ENCODE peak calls at places on chromosomes 3 and 15, in nine cellular contexts. H is NCI-H1436 treated with DMSO at 0.1 percent for 48 hours; Y is heart right ventricle; C is NCI-H345; N is T-helper 17 cell; L is posterior cingulate gyrus; R is AG04449; S is stimulated activated CD8-positive, alpha-beta memory T cell treated with anti-CD3 and anti-CD28 coated beads, Interleukin-12 subunit alpha, Interleukin-12 subunit beta, amount 100 ng/mL, for 4 hours; I is substantia nigra. U is an unnamed sample.

GRCh38 chr15:64640146-64640868 is 135.1 kb downstream of the RBPMS2 start:
- DNase-seq in H (no peak), I (no peak), Y (no peak), N (no peak), L (no peak), R (no peak), C (no peak), S (no peak), U (no peak)

GRCh38 chr15:99504071-99504822 is 61.5 kb upstream of the MEF2A start:
- DNase-seq in H (no peak), Y (no peak), R (no peak), L (no peak), S (no peak), N (no peak), I (no peak), C (no peak), U (no peak)

GRCh38 chr15:49901867-49902775 is 216.9 kb downstream of the ATP8B4 start:
- DNase-seq in Y (no peak), C (no peak), R (no peak), I (no peak), L (no peak), H (no peak), S (no peak), N (no peak), U (no peak)

GRCh38 chr3:66260431-66260830 is 39.6 kb downstream of the SLC25A26 start:
- DNase-seq in C (no peak), H (no peak), N (no peak), S (no peak), Y (no peak), I (no peak), R (no peak), L (no peak), U (no peak)

GRCh38 chr15:98865397-98866339 is 141.9 kb downstream of the PGPEP1L start:
- DNase-seq in H (no peak), R (no peak), S (peak), I (no peak), Y (peak), L (peak), C (peak), N (peak), U (peak)

GRCh38 chr3:138856799-138857198 is 22.1 kb upstream of the PIK3CB start:
- DNase-seq in C (no peak), R (no peak), H (no peak), L (no peak), I (no peak), S (no peak), Y (no peak), N (no peak), U (no peak)

GRCh38 chr15:41292521-41292920 is 39.9 kb downstream of the OIP5 start:
- DNase-seq in S (no peak), N (no peak), R (no peak), I (no peak), H (no peak), C (no peak), L (no peak), Y (no peak), U (no peak)

GRCh38 chr3:26920579-26920978 is 298.0 kb downstream of the LRRC3B start:
- DNase-seq in C (peak), I (no peak), R (no peak), L (no peak), Y (no peak), N (no peak), H (no peak), S (no peak), U (no peak)

GRCh38 chr3:113439576-113439975 is 1.7 kb downstream of the CFAP44 start:
- DNase-seq in L (no peak), H (no peak), N (no peak), I (no peak), Y (no peak), R (no peak), S (no peak), C (no peak), U (no peak)

GRCh38 chr3:139557041-139557440 is 17.5 kb upstream of the RBP1 start:
- DNase-seq in H (no peak), R (no peak), N (no peak), Y (no peak), C (no peak), L (no peak), S (no peak), I (no peak), U (no peak)

GRCh38 chr3:73508330-73508954 is 116.3 kb downstream of the PDZRN3 start:
- DNase-seq in Y (no peak), H (no peak), I (no peak), L (no peak), N (no peak), R (no peak), C (peak), S (no peak), U (no peak)

GRCh38 chr3:45343947-45344346 is 44.4 kb upstream of the LARS2 start:
- DNase-seq in N (no peak), H (no peak), S (no peak), I (no peak), L (no peak), C (no peak), R (no peak), Y (no peak), U (no peak)

GRCh38 chr3:134663646-134664456 is 13.0 kb upstream of the KY start:
- DNase-seq in C (no peak), N (no peak), S (no peak), I (no peak), H (no peak), Y (no peak), R (no peak), L (no peak), U (no peak)

GRCh38 chr3:193744048-193744821 is 151.2 kb downstream of the OPA1 start:
- DNase-seq in Y (no peak), C (peak), I (no peak), L (no peak), R (no peak), N (no peak), H (peak), S (no peak), U (no peak)

GRCh38 chr3:17949116-17949515 is 206.7 kb upstream of the TBC1D5 start:
- DNase-seq in C (no peak), R (no peak), L (no peak), Y (no peak), I (no peak), N (no peak), H (no peak), S (no peak), U (no peak)

GRCh38 chr15:94671845-94672524 is 440.6 kb downstream of the MCTP2 start:
- DNase-seq in I (no peak), H (no peak), R (no peak), N (no peak), Y (no peak), L (no peak), C (peak), S (no peak), U (no peak)

GRCh38 chr3:541328-541727 is 344.8 kb downstream of the CHL1 start:
- DNase-seq in R (no peak), N (no peak), H (no peak), C (no peak), L (no peak), I (no peak), S (no peak), Y (no peak), U (no peak)

GRCh38 chr3:109373933-109374332 is 36.6 kb upstream of the DPPA4 start:
- DNase-seq in H (no peak), S (no peak), C (no peak), N (no peak), L (no peak), Y (no peak), I (no peak), R (no peak), U (no peak)

GRCh38 chr3:119681279-119681678 is 4.1 kb upstream of the COX17 start:
- DNase-seq in I (no peak), H (peak), C (no peak), R (no peak), S (no peak), N (no peak), Y (no peak), L (no peak), U (no peak)

GRCh38 chr3:138188013-138188352 is 882 bp downstream of the ARMC8 start:
- DNase-seq in I (no peak), H (no peak), Y (no peak), N (no peak), C (no peak), L (no peak), R (no peak), S (no peak), U (no peak)

GRCh38 chr3:148229107-148229506 is 468.6 kb upstream of the AGTR1 start:
- DNase-seq in L (no peak), C (no peak), N (no peak), I (no peak), H (no peak), S (no peak), R (no peak), Y (no peak), U (no peak)

GRCh38 chr3:195080571-195081141 is 190.3 kb downstream of the XXYLT1 start:
- DNase-seq in N (no peak), R (no peak), L (no peak), H (peak), I (no peak), C (peak), S (no peak), Y (peak), U (no peak)

GRCh38 chr3:86180696-86181095 is 810.3 kb downstream of the VGLL3 start:
- DNase-seq in N (no peak), S (no peak), Y (no peak), H (no peak), R (no peak), I (no peak), L (no peak), C (peak), U (no peak)

GRCh38 chr3:119352235-119352634 is 58.1 kb downstream of the ARHGAP31 start:
- DNase-seq in C (no peak), Y (no peak), L (no peak), S (peak), R (no peak), N (peak), H (no peak), I (no peak), U (peak)

GRCh38 chr3:193815246-193816027 is 222.4 kb downstream of the OPA1 start:
- DNase-seq in S (no peak), C (no peak), N (no peak), H (no peak), L (no peak), R (no peak), I (no peak), Y (no peak), U (no peak)

GRCh38 chr3:24160424-24160823 is 215.3 kb downstream of the NR1D2 start:
- DNase-seq in C (no peak), N (no peak), L (no peak), S (no peak), H (no peak), I (no peak), Y (no peak), R (no peak), U (no peak)

GRCh38 chr3:129599607-129600006 is 6.9 kb downstream of the PLXND1 start:
- DNase-seq in N (no peak), I (no peak), C (no peak), R (no peak), H (no peak), Y (no peak), S (no peak), L (no peak), U (no peak)